ENCODE peak calls at places on chromosomes 3 and 15, in four cellular contexts. One of them, this sample, is unnamed.

GRCh38 chr3:178385280-178385952 is 150.8 kb upstream of the KCNMB2 start:
- DNase-seq in GM12878: no peak
- DNase-seq in K562: peak; percentile 36
- DNase-seq in HL-60: no peak
- DNase-seq in this sample: no peak

GRCh38 chr15:38300395-38300794 is 47.8 kb downstream of the SPRED1 start:
- DNase-seq in GM12878: no peak
- DNase-seq in K562: no peak
- DNase-seq in HL-60: no peak
- DNase-seq in this sample: no peak

GRCh38 chr3:86175051-86175536 is 815.9 kb downstream of the VGLL3 start:
- DNase-seq in GM12878: no peak
- DNase-seq in K562: no peak
- DNase-seq in HL-60: no peak
- DNase-seq in this sample: no peak

GRCh38 chr15:89341316-89342005 is 6.8 kb upstream of the POLG start:
- DNase-seq in GM12878: no peak
- DNase-seq in K562: no peak
- DNase-seq in HL-60: no peak
- DNase-seq in this sample: no peak

GRCh38 chr3:25294406-25294805 is 133.7 kb upstream of the RARB start:
- DNase-seq in GM12878: no peak
- DNase-seq in K562: no peak
- DNase-seq in HL-60: peak; percentile 85
- DNase-seq in this sample: no peak

GRCh38 chr3:195616681-195617080 is 32.9 kb upstream of the APOD start:
- DNase-seq in GM12878: no peak
- DNase-seq in K562: peak; percentile 11
- DNase-seq in HL-60: no peak
- DNase-seq in this sample: no peak

GRCh38 chr3:130515755-130516154 is 1.2 kb upstream of the COL6A6 start:
- DNase-seq in GM12878: no peak
- DNase-seq in K562: no peak
- DNase-seq in HL-60: no peak
- DNase-seq in this sample: no peak

GRCh38 chr3:143429628-143430514 is 310.3 kb downstream of the CHST2 start:
- DNase-seq in GM12878: no peak
- DNase-seq in K562: no peak
- DNase-seq in HL-60: no peak
- DNase-seq in this sample: no peak

GRCh38 chr3:5187920-5188418 is 462 bp downstream of the EDEM1 start:
- DNase-seq in GM12878: no peak
- DNase-seq in K562: peak; percentile 58
- DNase-seq in HL-60: peak; percentile 30
- DNase-seq in this sample: no peak

GRCh38 chr3:130316164-130316563 is 29.3 kb upstream of the COL6A5 start:
- DNase-seq in GM12878: no peak
- DNase-seq in K562: no peak
- DNase-seq in HL-60: no peak
- DNase-seq in this sample: no peak

GRCh38 chr3:150146891-150147761 is 176.4 kb upstream of the PFN2 start:
- DNase-seq in GM12878: no peak
- DNase-seq in K562: no peak
- DNase-seq in HL-60: no peak
- DNase-seq in this sample: no peak

GRCh38 chr3:98577178-98577895 is 16.1 kb downstream of the CPOX start:
- DNase-seq in GM12878: no peak
- DNase-seq in K562: no peak
- DNase-seq in HL-60: no peak
- DNase-seq in this sample: no peak

GRCh38 chr3:67090472-67090871 is 92.4 kb downstream of the KBTBD8 start:
- DNase-seq in GM12878: no peak
- DNase-seq in K562: no peak
- DNase-seq in HL-60: no peak
- DNase-seq in this sample: no peak

GRCh38 chr3:190003730-190004129 is 117.0 kb downstream of the P3H2 start:
- DNase-seq in GM12878: no peak
- DNase-seq in K562: no peak
- DNase-seq in HL-60: no peak
- DNase-seq in this sample: no peak

GRCh38 chr3:172513488-172513887 is 9.7 kb downstream of the TNFSF10 start:
- DNase-seq in GM12878: no peak
- DNase-seq in K562: no peak
- DNase-seq in HL-60: no peak
- DNase-seq in this sample: no peak

DNA sequence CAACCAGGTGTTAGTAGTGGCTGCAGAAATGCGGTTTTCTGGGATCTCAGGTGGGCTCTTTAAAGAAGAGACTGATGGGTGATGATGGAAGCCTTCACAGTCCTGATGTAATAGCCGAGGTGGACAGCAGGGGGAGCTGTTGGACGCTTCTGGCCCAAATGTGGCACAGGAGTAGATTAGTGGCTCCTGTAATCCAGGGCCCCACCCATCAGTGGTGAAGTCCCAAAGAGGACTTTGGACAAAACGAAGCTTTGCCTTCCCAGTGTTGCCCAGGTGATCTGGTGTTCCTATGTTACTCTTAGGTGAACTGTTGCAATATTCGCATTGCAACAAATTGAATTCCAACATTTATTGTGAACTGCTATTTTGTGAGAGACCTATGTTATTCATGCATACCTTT is 31.8 kb upstream of the MYZAP start:
- DNase-seq in GM12878: no peak
- DNase-seq in K562: peak; percentile 69
- DNase-seq in HL-60: peak; percentile 60
- DNase-seq in this sample: peak; percentile 30
- TF ChIP-seq SPI1 in GM12878: no peak
- TF ChIP-seq SPI1 in K562: no peak
- TF ChIP-seq SPI1 in HL-60: no peak
- TF ChIP-seq SPI1 in this sample: no peak

GRCh38 chr3:167776144-167776685 is 40.7 kb downstream of the SERPINI1 start:
- DNase-seq in GM12878: no peak
- DNase-seq in K562: no peak
- DNase-seq in HL-60: no peak
- DNase-seq in this sample: no peak
- TF ChIP-seq SPI1 in GM12878: no peak
- TF ChIP-seq SPI1 in K562: no peak
- TF ChIP-seq SPI1 in HL-60: no peak
- TF ChIP-seq SPI1 in this sample: no peak

DNA sequence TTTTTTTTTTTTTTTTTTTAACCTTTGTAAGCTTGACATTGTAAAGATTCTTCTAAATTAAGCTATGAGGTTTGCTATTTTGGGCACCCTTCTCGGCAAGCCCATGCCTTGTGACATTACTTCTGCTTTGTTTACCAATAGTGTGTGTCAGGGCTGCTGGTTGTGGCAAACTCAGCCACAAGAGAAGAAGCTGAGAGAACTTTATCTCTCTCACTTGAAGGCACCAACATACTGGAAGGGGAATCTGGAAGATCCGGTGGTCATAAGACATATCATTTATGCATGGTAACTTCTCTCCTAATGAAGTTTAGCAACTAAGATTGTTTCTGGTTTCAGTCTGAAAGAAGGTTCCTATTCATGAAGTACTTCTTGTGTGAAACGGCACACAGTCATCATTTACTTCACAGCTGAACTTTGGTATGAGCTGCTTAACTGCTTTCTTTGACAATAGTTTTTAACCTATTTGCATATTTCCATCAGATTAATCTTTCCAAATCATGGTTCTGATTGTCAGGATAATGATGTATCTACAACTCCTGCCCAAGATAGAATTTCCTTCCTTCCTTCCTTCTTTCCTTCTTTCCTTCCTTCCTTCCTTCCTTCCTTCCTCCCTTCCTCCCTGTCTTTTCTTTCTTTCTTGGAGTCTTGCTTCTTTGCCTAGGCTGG is 189.3 kb downstream of the NFKBIZ start:
- DNase-seq in GM12878: peak; percentile 94
- DNase-seq in K562: no peak
- DNase-seq in HL-60: no peak
- DNase-seq in this sample: no peak
- TF ChIP-seq SPI1 in GM12878: peak; percentile 12
- TF ChIP-seq SPI1 in K562: no peak
- TF ChIP-seq SPI1 in HL-60: no peak
- TF ChIP-seq SPI1 in this sample: peak; percentile 2

GRCh38 chr3:46853441-46854410 is 9.5 kb downstream of the MYL3 start:
- DNase-seq in GM12878: no peak
- DNase-seq in K562: no peak
- DNase-seq in HL-60: no peak
- DNase-seq in this sample: no peak
- TF ChIP-seq SPI1 in GM12878: no peak
- TF ChIP-seq SPI1 in K562: no peak
- TF ChIP-seq SPI1 in HL-60: no peak
- TF ChIP-seq SPI1 in this sample: no peak

DNA sequence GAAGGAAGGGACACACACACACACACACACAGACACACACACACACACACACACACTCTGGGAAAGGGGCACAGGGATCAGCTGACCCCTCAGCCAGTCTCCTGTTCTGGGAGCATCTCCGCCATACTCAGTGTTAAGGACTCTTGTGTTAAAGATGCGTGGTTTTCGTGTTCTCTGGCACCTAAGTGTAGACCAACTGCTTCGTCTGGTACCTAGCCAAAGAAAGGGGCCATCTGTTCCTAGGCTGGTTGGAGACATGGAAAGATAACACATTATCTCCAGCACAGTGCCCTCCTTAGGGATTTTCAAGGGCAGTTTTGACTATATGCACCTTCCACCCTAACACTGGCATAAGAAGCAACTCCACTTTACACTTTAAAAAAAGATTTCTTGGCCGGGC is 65.1 kb downstream of the EPHB1 start:
- DNase-seq in GM12878: no peak
- DNase-seq in K562: no peak
- DNase-seq in HL-60: no peak
- DNase-seq in this sample: no peak
- TF ChIP-seq SPI1 in GM12878: no peak
- TF ChIP-seq SPI1 in K562: no peak
- TF ChIP-seq SPI1 in HL-60: no peak
- TF ChIP-seq SPI1 in this sample: no peak

GRCh38 chr15:74598126-74598842 is 17.4 kb upstream of the CLK3 start:
- DNase-seq in GM12878: peak; percentile 69
- DNase-seq in K562: peak; percentile 99
- DNase-seq in HL-60: peak; percentile 91
- DNase-seq in this sample: peak; percentile 100

GRCh38 chr15:74594455-74594854 is 21.2 kb upstream of the CLK3 start:
- DNase-seq in GM12878: no peak
- DNase-seq in K562: no peak
- DNase-seq in HL-60: no peak
- DNase-seq in this sample: no peak

GRCh38 chr15:74603026-74603788 is 12.4 kb upstream of the CLK3 start:
- DNase-seq in GM12878: no peak
- DNase-seq in K562: no peak
- DNase-seq in HL-60: no peak
- DNase-seq in this sample: no peak

GRCh38 chr15:74595271-74595670 is 20.4 kb upstream of the CLK3 start:
- DNase-seq in GM12878: no peak
- DNase-seq in K562: no peak
- DNase-seq in HL-60: no peak
- DNase-seq in this sample: no peak

GRCh38 chr15:74599156-74599555 is 16.5 kb upstream of the CLK3 start:
- DNase-seq in GM12878: no peak
- DNase-seq in K562: no peak
- DNase-seq in HL-60: no peak
- DNase-seq in this sample: no peak
- TF ChIP-seq SPI1 in GM12878: no peak
- TF ChIP-seq SPI1 in K562: no peak
- TF ChIP-seq SPI1 in HL-60: no peak
- TF ChIP-seq SPI1 in this sample: no peak

GRCh38 chr3:42118762-42119361 is 27.7 kb downstream of the TRAK1 start:
- DNase-seq in GM12878: peak; percentile 71
- DNase-seq in K562: peak; percentile 67
- DNase-seq in HL-60: peak; percentile 46
- DNase-seq in this sample: peak; percentile 59
- TF ChIP-seq SPI1 in GM12878: no peak
- TF ChIP-seq SPI1 in K562: no peak
- TF ChIP-seq SPI1 in HL-60: no peak
- TF ChIP-seq SPI1 in this sample: no peak

GRCh38 chr15:34709866-34710265 is 44.9 kb downstream of the GJD2 start:
- DNase-seq in GM12878: no peak
- DNase-seq in K562: no peak
- DNase-seq in HL-60: no peak
- DNase-seq in this sample: no peak

GRCh38 chr15:34713635-34714034 is 41.2 kb downstream of the GJD2 start:
- DNase-seq in GM12878: no peak
- DNase-seq in K562: no peak
- DNase-seq in HL-60: no peak
- DNase-seq in this sample: no peak

GRCh38 chr15:34708422-34708821 is 46.4 kb downstream of the GJD2 start:
- DNase-seq in GM12878: no peak
- DNase-seq in K562: peak; percentile 65
- DNase-seq in HL-60: peak; percentile 6
- DNase-seq in this sample: no peak
- TF ChIP-seq SPI1 in GM12878: no peak
- TF ChIP-seq SPI1 in K562: no peak
- TF ChIP-seq SPI1 in HL-60: no peak
- TF ChIP-seq SPI1 in this sample: no peak

GRCh38 chr3:113214917-113215595 is 3.7 kb downstream of the BOC start:
- DNase-seq in GM12878: no peak
- DNase-seq in K562: no peak
- DNase-seq in HL-60: no peak
- DNase-seq in this sample: no peak
- TF ChIP-seq SPI1 in GM12878: no peak
- TF ChIP-seq SPI1 in K562: no peak
- TF ChIP-seq SPI1 in HL-60: no peak
- TF ChIP-seq SPI1 in this sample: no peak

GRCh38 chr3:141797167-141797773 is 34.1 kb downstream of the GRK7 start:
- DNase-seq in GM12878: no peak
- DNase-seq in K562: no peak
- DNase-seq in HL-60: peak; percentile 52
- DNase-seq in this sample: peak; percentile 30

GRCh38 chr3:141796436-141797166 is 33.4 kb downstream of the GRK7 start:
- DNase-seq in GM12878: peak; percentile 63
- DNase-seq in K562: no peak
- DNase-seq in HL-60: peak; percentile 90
- DNase-seq in this sample: peak; percentile 57

GRCh38 chr3:141797819-141798405 is 34.7 kb downstream of the GRK7 start:
- DNase-seq in GM12878: no peak
- DNase-seq in K562: no peak
- DNase-seq in HL-60: no peak
- DNase-seq in this sample: no peak

GRCh38 chr3:141795311-141795710 is 32.1 kb downstream of the GRK7 start:
- DNase-seq in GM12878: no peak
- DNase-seq in K562: no peak
- DNase-seq in HL-60: peak; percentile 47
- DNase-seq in this sample: no peak

GRCh38 chr3:141795719-141796435 is 32.7 kb downstream of the GRK7 start:
- DNase-seq in GM12878: no peak
- DNase-seq in K562: no peak
- DNase-seq in HL-60: peak; percentile 87
- DNase-seq in this sample: no peak
- TF ChIP-seq SPI1 in GM12878: no peak
- TF ChIP-seq SPI1 in K562: no peak
- TF ChIP-seq SPI1 in HL-60: no peak
- TF ChIP-seq SPI1 in this sample: no peak